ENCODE peak calls at places on chromosome 19, in nine cellular contexts. One of them, this sample, is unnamed.

GRCh38 chr19:43510713-43511112 is 6.2 kb upstream of the PHLDB3 start:
- DNase-seq in activated gamma-delta T cell treated with Interleukin-2 at 50 U/mL for 16 hours: no peak
- DNase-seq in ascending aorta: no peak
- DNase-seq in NCI-H1092: no peak
- DNase-seq in fibroblast of lung: no peak
- DNase-seq in A172: no peak
- DNase-seq in ELR: no peak
- DNase-seq in nephron progenitor cell: no peak
- DNase-seq in T-helper 2 cell: no peak
- DNase-seq in this sample: no peak

GRCh38 chr19:18385675-18386542 is at the start of gene GDF15:
- DNase-seq in ELR: peak; percentile 46
- DNase-seq in T-helper 2 cell: no peak
- DNase-seq in fibroblast of lung: peak; percentile 87
- DNase-seq in activated gamma-delta T cell treated with Interleukin-2 at 50 U/mL for 16 hours: peak; percentile 15
- DNase-seq in ascending aorta: peak; percentile 73
- DNase-seq in nephron progenitor cell: peak; percentile 64
- DNase-seq in A172: peak; percentile 89
- DNase-seq in NCI-H1092: no peak
- DNase-seq in this sample: peak; percentile 78

GRCh38 chr19:1516395-1516753 is 3.6 kb upstream of the ADAMTSL5 start:
- DNase-seq in ascending aorta: no peak
- DNase-seq in T-helper 2 cell: no peak
- DNase-seq in NCI-H1092: no peak
- DNase-seq in A172: no peak
- DNase-seq in fibroblast of lung: no peak
- DNase-seq in nephron progenitor cell: no peak
- DNase-seq in ELR: peak; percentile 27
- DNase-seq in activated gamma-delta T cell treated with Interleukin-2 at 50 U/mL for 16 hours: no peak
- DNase-seq in this sample: no peak

GRCh38 chr19:41308450-41309224 is 1.3 kb upstream of the CCDC97 start:
- DNase-seq in NCI-H1092: peak; percentile 67
- DNase-seq in ELR: peak; percentile 88
- DNase-seq in nephron progenitor cell: peak; percentile 97
- DNase-seq in ascending aorta: peak; percentile 97
- DNase-seq in fibroblast of lung: peak; percentile 74
- DNase-seq in A172: peak; percentile 85
- DNase-seq in T-helper 2 cell: peak; percentile 90
- DNase-seq in activated gamma-delta T cell treated with Interleukin-2 at 50 U/mL for 16 hours: peak; percentile 97
- DNase-seq in this sample: peak; percentile 64

GRCh38 chr19:10839071-10840050 is 3.3 kb upstream of the TMED1 start:
- DNase-seq in fibroblast of lung: no peak
- DNase-seq in T-helper 2 cell: no peak
- DNase-seq in ELR: no peak
- DNase-seq in nephron progenitor cell: no peak
- DNase-seq in A172: no peak
- DNase-seq in NCI-H1092: no peak
- DNase-seq in ascending aorta: no peak
- DNase-seq in activated gamma-delta T cell treated with Interleukin-2 at 50 U/mL for 16 hours: no peak
- DNase-seq in this sample: no peak

GRCh38 chr19:8146877-8147575 is 2.4 kb downstream of the FBN3 start:
- DNase-seq in NCI-H1092: no peak
- DNase-seq in ELR: no peak
- DNase-seq in A172: no peak
- DNase-seq in nephron progenitor cell: no peak
- DNase-seq in ascending aorta: no peak
- DNase-seq in fibroblast of lung: no peak
- DNase-seq in activated gamma-delta T cell treated with Interleukin-2 at 50 U/mL for 16 hours: no peak
- DNase-seq in T-helper 2 cell: no peak
- DNase-seq in this sample: no peak

GRCh38 chr19:54952591-54953344 is 5.4 kb upstream of the NLRP7 start:
- DNase-seq in activated gamma-delta T cell treated with Interleukin-2 at 50 U/mL for 16 hours: no peak
- DNase-seq in fibroblast of lung: peak; percentile 96
- DNase-seq in A172: peak; percentile 89
- DNase-seq in ascending aorta: no peak
- DNase-seq in nephron progenitor cell: no peak
- DNase-seq in ELR: peak; percentile 19
- DNase-seq in T-helper 2 cell: no peak
- DNase-seq in NCI-H1092: no peak
- DNase-seq in this sample: peak; percentile 71

GRCh38 chr19:5339950-5340636 is 519 bp downstream of the PTPRS start:
- DNase-seq in NCI-H1092: no peak
- DNase-seq in ELR: peak; percentile 34
- DNase-seq in fibroblast of lung: no peak
- DNase-seq in ascending aorta: no peak
- DNase-seq in activated gamma-delta T cell treated with Interleukin-2 at 50 U/mL for 16 hours: no peak
- DNase-seq in A172: no peak
- DNase-seq in nephron progenitor cell: peak; percentile 65
- DNase-seq in T-helper 2 cell: no peak
- DNase-seq in this sample: no peak

GRCh38 chr19:53511933-53512374 is 26.0 kb upstream of the ZNF331 start:
- DNase-seq in A172: peak; percentile 49
- DNase-seq in ELR: peak; percentile 67
- DNase-seq in NCI-H1092: no peak
- DNase-seq in T-helper 2 cell: no peak
- DNase-seq in nephron progenitor cell: peak; percentile 62
- DNase-seq in activated gamma-delta T cell treated with Interleukin-2 at 50 U/mL for 16 hours: peak; percentile 49
- DNase-seq in ascending aorta: peak; percentile 74
- DNase-seq in fibroblast of lung: peak; percentile 56
- DNase-seq in this sample: peak; percentile 84

GRCh38 chr19:11064831-11065303 is 24.4 kb upstream of the LDLR start:
- DNase-seq in nephron progenitor cell: no peak
- DNase-seq in ELR: no peak
- DNase-seq in activated gamma-delta T cell treated with Interleukin-2 at 50 U/mL for 16 hours: no peak
- DNase-seq in NCI-H1092: no peak
- DNase-seq in T-helper 2 cell: no peak
- DNase-seq in ascending aorta: no peak
- DNase-seq in fibroblast of lung: peak; percentile 29
- DNase-seq in A172: peak; percentile 64
- DNase-seq in this sample: peak; percentile 74

GRCh38 chr19:33622505-33622808 is 704 bp downstream of the CHST8 start:
- DNase-seq in NCI-H1092: no peak
- DNase-seq in T-helper 2 cell: no peak
- DNase-seq in ascending aorta: no peak
- DNase-seq in activated gamma-delta T cell treated with Interleukin-2 at 50 U/mL for 16 hours: no peak
- DNase-seq in A172: no peak
- DNase-seq in ELR: no peak
- DNase-seq in nephron progenitor cell: no peak
- DNase-seq in fibroblast of lung: peak; percentile 8
- DNase-seq in this sample: no peak

GRCh38 chr19:56133858-56134654 is 7.0 kb upstream of the ZNF444 start:
- DNase-seq in fibroblast of lung: no peak
- DNase-seq in A172: peak; percentile 34
- DNase-seq in NCI-H1092: no peak
- DNase-seq in activated gamma-delta T cell treated with Interleukin-2 at 50 U/mL for 16 hours: no peak
- DNase-seq in T-helper 2 cell: no peak
- DNase-seq in ascending aorta: no peak
- DNase-seq in ELR: peak; percentile 59
- DNase-seq in nephron progenitor cell: no peak
- DNase-seq in this sample: no peak

GRCh38 chr19:3785464-3785937 is 680 bp downstream of the MATK start:
- DNase-seq in T-helper 2 cell: no peak
- DNase-seq in nephron progenitor cell: no peak
- DNase-seq in A172: no peak
- DNase-seq in activated gamma-delta T cell treated with Interleukin-2 at 50 U/mL for 16 hours: no peak
- DNase-seq in ELR: no peak
- DNase-seq in fibroblast of lung: no peak
- DNase-seq in ascending aorta: no peak
- DNase-seq in NCI-H1092: no peak
- DNase-seq in this sample: no peak

GRCh38 chr19:13195678-13196077 is 45.5 kb downstream of the IER2 start:
- DNase-seq in fibroblast of lung: no peak
- DNase-seq in ascending aorta: no peak
- DNase-seq in NCI-H1092: no peak
- DNase-seq in activated gamma-delta T cell treated with Interleukin-2 at 50 U/mL for 16 hours: peak; percentile 42
- DNase-seq in A172: no peak
- DNase-seq in T-helper 2 cell: no peak
- DNase-seq in ELR: no peak
- DNase-seq in nephron progenitor cell: peak; percentile 56
- DNase-seq in this sample: no peak

GRCh38 chr19:19568802-19569756 is 31.0 kb downstream of the CILP2 start:
- DNase-seq in fibroblast of lung: peak; percentile 67
- DNase-seq in A172: peak; percentile 45
- DNase-seq in ELR: peak; percentile 82
- DNase-seq in activated gamma-delta T cell treated with Interleukin-2 at 50 U/mL for 16 hours: no peak
- DNase-seq in T-helper 2 cell: no peak
- DNase-seq in nephron progenitor cell: no peak
- DNase-seq in ascending aorta: no peak
- DNase-seq in NCI-H1092: no peak
- DNase-seq in this sample: peak; percentile 81

GRCh38 chr19:20423381-20424207 is 142.0 kb downstream of the ZNF737 start:
- DNase-seq in ELR: peak; percentile 69
- DNase-seq in nephron progenitor cell: peak; percentile 7
- DNase-seq in activated gamma-delta T cell treated with Interleukin-2 at 50 U/mL for 16 hours: peak; percentile 17
- DNase-seq in fibroblast of lung: peak; percentile 71
- DNase-seq in NCI-H1092: no peak
- DNase-seq in ascending aorta: peak; percentile 80
- DNase-seq in T-helper 2 cell: no peak
- DNase-seq in A172: no peak
- DNase-seq in this sample: no peak

GRCh38 chr19:3479819-3480215 is 508 bp downstream of the SMIM24 start:
- DNase-seq in ELR: peak; percentile 50
- DNase-seq in ascending aorta: no peak
- DNase-seq in activated gamma-delta T cell treated with Interleukin-2 at 50 U/mL for 16 hours: no peak
- DNase-seq in nephron progenitor cell: peak; percentile 39
- DNase-seq in NCI-H1092: no peak
- DNase-seq in T-helper 2 cell: no peak
- DNase-seq in A172: no peak
- DNase-seq in fibroblast of lung: no peak
- DNase-seq in this sample: no peak

GRCh38 chr19:34230833-34231232 is 23.5 kb upstream of the GARRE1 start:
- DNase-seq in fibroblast of lung: no peak
- DNase-seq in activated gamma-delta T cell treated with Interleukin-2 at 50 U/mL for 16 hours: no peak
- DNase-seq in ELR: no peak
- DNase-seq in nephron progenitor cell: no peak
- DNase-seq in T-helper 2 cell: no peak
- DNase-seq in A172: no peak
- DNase-seq in NCI-H1092: no peak
- DNase-seq in ascending aorta: no peak
- DNase-seq in this sample: no peak

GRCh38 chr19:55079400-55080038 is 3.9 kb downstream of the EPS8L1 start:
- DNase-seq in fibroblast of lung: no peak
- DNase-seq in NCI-H1092: no peak
- DNase-seq in nephron progenitor cell: no peak
- DNase-seq in activated gamma-delta T cell treated with Interleukin-2 at 50 U/mL for 16 hours: no peak
- DNase-seq in ELR: no peak
- DNase-seq in ascending aorta: no peak
- DNase-seq in A172: no peak
- DNase-seq in T-helper 2 cell: no peak
- DNase-seq in this sample: no peak

GRCh38 chr19:21052902-21053301 is 29.1 kb upstream of the ZNF714 start:
- DNase-seq in ELR: no peak
- DNase-seq in nephron progenitor cell: no peak
- DNase-seq in ascending aorta: no peak
- DNase-seq in fibroblast of lung: no peak
- DNase-seq in NCI-H1092: no peak
- DNase-seq in A172: no peak
- DNase-seq in T-helper 2 cell: no peak
- DNase-seq in activated gamma-delta T cell treated with Interleukin-2 at 50 U/mL for 16 hours: no peak
- DNase-seq in this sample: no peak

GRCh38 chr19:344625-345319 is at the start of gene MIER2:
- DNase-seq in nephron progenitor cell: peak; percentile 93
- DNase-seq in NCI-H1092: peak; percentile 52
- DNase-seq in fibroblast of lung: peak; percentile 64
- DNase-seq in A172: peak; percentile 62
- DNase-seq in ascending aorta: peak; percentile 91
- DNase-seq in ELR: peak; percentile 77
- DNase-seq in T-helper 2 cell: peak; percentile 85
- DNase-seq in activated gamma-delta T cell treated with Interleukin-2 at 50 U/mL for 16 hours: peak; percentile 84
- DNase-seq in this sample: peak; percentile 83

GRCh38 chr19:55563261-55563690 is 17.4 kb downstream of the ZNF579 start:
- DNase-seq in A172: peak; percentile 56
- DNase-seq in T-helper 2 cell: no peak
- DNase-seq in nephron progenitor cell: no peak
- DNase-seq in NCI-H1092: peak; percentile 35
- DNase-seq in ELR: no peak
- DNase-seq in activated gamma-delta T cell treated with Interleukin-2 at 50 U/mL for 16 hours: no peak
- DNase-seq in ascending aorta: no peak
- DNase-seq in fibroblast of lung: peak; percentile 24
- DNase-seq in this sample: no peak

GRCh38 chr19:2391118-2391725 is 31.2 kb downstream of the TMPRSS9 start:
- DNase-seq in ascending aorta: no peak
- DNase-seq in NCI-H1092: peak; percentile 34
- DNase-seq in nephron progenitor cell: peak; percentile 33
- DNase-seq in activated gamma-delta T cell treated with Interleukin-2 at 50 U/mL for 16 hours: peak; percentile 29
- DNase-seq in A172: peak; percentile 61
- DNase-seq in fibroblast of lung: peak; percentile 61
- DNase-seq in ELR: peak; percentile 82
- DNase-seq in T-helper 2 cell: no peak
- DNase-seq in this sample: peak; percentile 70

GRCh38 chr19:39768334-39768733 is 10.3 kb upstream of the LEUTX start:
- DNase-seq in NCI-H1092: no peak
- DNase-seq in T-helper 2 cell: no peak
- DNase-seq in A172: no peak
- DNase-seq in activated gamma-delta T cell treated with Interleukin-2 at 50 U/mL for 16 hours: no peak
- DNase-seq in ELR: no peak
- DNase-seq in fibroblast of lung: no peak
- DNase-seq in nephron progenitor cell: no peak
- DNase-seq in ascending aorta: no peak
- DNase-seq in this sample: no peak